ENCODE peak calls at places on chromosomes 6 and 20, in seven cellular contexts. One of them, this sample, is unnamed.

GRCh38 chr6:148657053-148657452 is 89.8 kb upstream of the UST start:
- DNase-seq in sigmoid colon: no peak
- DNase-seq in upper lobe of left lung: peak; percentile 56
- DNase-seq in breast epithelium: no peak
- DNase-seq in HCT116: no peak
- DNase-seq in HepG2: no peak
- DNase-seq in spleen: no peak
- DNase-seq in this sample: no peak

GRCh38 chr6:133502451-133503259 is 261.5 kb downstream of the EYA4 start:
- DNase-seq in sigmoid colon: no peak
- DNase-seq in upper lobe of left lung: no peak
- DNase-seq in breast epithelium: no peak
- DNase-seq in HCT116: no peak
- DNase-seq in HepG2: no peak
- DNase-seq in spleen: no peak
- DNase-seq in this sample: no peak

GRCh38 chr6:15608406-15608805 is 54.4 kb downstream of the DTNBP1 start:
- DNase-seq in sigmoid colon: no peak
- DNase-seq in upper lobe of left lung: no peak
- DNase-seq in breast epithelium: no peak
- DNase-seq in HCT116: peak; percentile 21
- DNase-seq in HepG2: no peak
- DNase-seq in spleen: no peak
- DNase-seq in this sample: no peak

GRCh38 chr20:9388826-9389187 is 125.6 kb upstream of the LAMP5 start:
- DNase-seq in sigmoid colon: no peak
- DNase-seq in upper lobe of left lung: no peak
- DNase-seq in breast epithelium: no peak
- DNase-seq in HCT116: no peak
- DNase-seq in HepG2: no peak
- DNase-seq in spleen: no peak
- DNase-seq in this sample: no peak

GRCh38 chr20:25246182-25246943 is 1.5 kb upstream of the PYGB start:
- DNase-seq in sigmoid colon: no peak
- DNase-seq in upper lobe of left lung: no peak
- DNase-seq in breast epithelium: peak; percentile 16
- DNase-seq in HCT116: no peak
- DNase-seq in HepG2: no peak
- DNase-seq in spleen: no peak
- DNase-seq in this sample: no peak

GRCh38 chr6:79833806-79834205 is 113.5 kb downstream of the ELOVL4 start:
- DNase-seq in sigmoid colon: no peak
- DNase-seq in upper lobe of left lung: no peak
- DNase-seq in breast epithelium: no peak
- DNase-seq in HCT116: no peak
- DNase-seq in HepG2: no peak
- DNase-seq in spleen: no peak
- DNase-seq in this sample: no peak

GRCh38 chr20:3616250-3616649 is 46.9 kb downstream of the GFRA4 start:
- DNase-seq in sigmoid colon: no peak
- DNase-seq in upper lobe of left lung: peak; percentile 79
- DNase-seq in breast epithelium: no peak
- DNase-seq in HCT116: no peak
- DNase-seq in HepG2: no peak
- DNase-seq in spleen: no peak
- DNase-seq in this sample: peak; percentile 11

GRCh38 chr6:143941852-143942627 is 66.0 kb downstream of the PLAGL1 start:
- DNase-seq in sigmoid colon: no peak
- DNase-seq in upper lobe of left lung: peak; percentile 67
- DNase-seq in breast epithelium: no peak
- DNase-seq in HCT116: peak; percentile 51
- DNase-seq in HepG2: peak; percentile 81
- DNase-seq in spleen: peak; percentile 87
- DNase-seq in this sample: peak; percentile 14

GRCh38 chr6:53506872-53507271 is 38.0 kb downstream of the GCLC start:
- DNase-seq in sigmoid colon: no peak
- DNase-seq in upper lobe of left lung: no peak
- DNase-seq in breast epithelium: no peak
- DNase-seq in HCT116: no peak
- DNase-seq in HepG2: no peak
- DNase-seq in spleen: no peak
- DNase-seq in this sample: no peak

GRCh38 chr6:2794171-2794730 is 29.1 kb downstream of the WRNIP1 start:
- DNase-seq in sigmoid colon: no peak
- DNase-seq in upper lobe of left lung: no peak
- DNase-seq in breast epithelium: no peak
- DNase-seq in HCT116: no peak
- DNase-seq in HepG2: no peak
- DNase-seq in spleen: no peak
- DNase-seq in this sample: no peak

GRCh38 chr6:2795162-2795561 is 30.0 kb downstream of the WRNIP1 start:
- DNase-seq in sigmoid colon: no peak
- DNase-seq in upper lobe of left lung: no peak
- DNase-seq in breast epithelium: no peak
- DNase-seq in HCT116: no peak
- DNase-seq in HepG2: no peak
- DNase-seq in spleen: no peak
- DNase-seq in this sample: no peak

GRCh38 chr6:2792330-2792729 is 27.1 kb downstream of the WRNIP1 start:
- DNase-seq in sigmoid colon: no peak
- DNase-seq in upper lobe of left lung: no peak
- DNase-seq in breast epithelium: no peak
- DNase-seq in HCT116: peak; percentile 27
- DNase-seq in HepG2: no peak
- DNase-seq in spleen: no peak
- DNase-seq in this sample: no peak

GRCh38 chr6:2791124-2792050 is 26.2 kb downstream of the WRNIP1 start:
- DNase-seq in sigmoid colon: peak; percentile 83
- DNase-seq in upper lobe of left lung: peak; percentile 85
- DNase-seq in breast epithelium: peak; percentile 57
- DNase-seq in HCT116: peak; percentile 75
- DNase-seq in HepG2: peak; percentile 81
- DNase-seq in spleen: no peak
- DNase-seq in this sample: peak; percentile 40

GRCh38 chr6:2793491-2794151 is 28.4 kb downstream of the WRNIP1 start:
- DNase-seq in sigmoid colon: peak; percentile 65
- DNase-seq in upper lobe of left lung: peak; percentile 91
- DNase-seq in breast epithelium: peak; percentile 48
- DNase-seq in HCT116: no peak
- DNase-seq in HepG2: no peak
- DNase-seq in spleen: no peak
- DNase-seq in this sample: no peak
- TF ChIP-seq POLR2AphosphoS5 in sigmoid colon: no peak
- TF ChIP-seq POLR2AphosphoS5 in upper lobe of left lung: peak; percentile 56
- TF ChIP-seq POLR2AphosphoS5 in breast epithelium: no peak
- TF ChIP-seq POLR2AphosphoS5 in HCT116: no peak
- TF ChIP-seq POLR2AphosphoS5 in HepG2: no peak
- TF ChIP-seq POLR2AphosphoS5 in spleen: no peak
- TF ChIP-seq POLR2AphosphoS5 in this sample: no peak

DNA sequence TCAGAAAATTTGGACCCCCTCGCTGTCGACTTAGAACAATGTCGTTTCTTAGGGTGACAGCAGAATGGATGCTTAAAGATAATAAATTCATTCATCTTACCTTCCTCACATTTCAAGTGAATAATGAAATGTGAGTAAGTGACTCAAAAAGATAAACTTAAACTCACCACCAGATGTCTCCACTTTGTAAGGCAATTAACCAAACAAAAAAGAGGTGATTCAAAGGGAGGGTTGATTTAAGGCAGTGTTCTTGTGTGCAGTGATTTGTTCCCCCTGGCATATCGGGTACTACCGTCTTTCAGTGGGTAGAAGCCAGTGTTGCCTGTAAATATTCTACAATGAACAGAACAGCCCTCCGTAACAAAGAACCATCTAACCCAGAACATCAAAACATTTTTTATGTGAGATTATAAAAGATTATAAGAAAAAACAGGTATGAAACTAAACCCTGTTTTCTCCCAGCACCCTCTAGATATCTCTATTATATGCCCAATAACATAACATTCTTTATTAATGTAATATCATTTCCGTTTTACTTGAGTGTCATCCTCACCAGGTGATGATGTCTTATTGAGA is 589.7 kb downstream of the CBLN4 start:
- DNase-seq in sigmoid colon: no peak
- DNase-seq in upper lobe of left lung: no peak
- DNase-seq in breast epithelium: no peak
- DNase-seq in HCT116: no peak
- DNase-seq in HepG2: peak; percentile 21
- DNase-seq in spleen: no peak
- DNase-seq in this sample: no peak
- TF ChIP-seq CTCF in sigmoid colon: no peak
- TF ChIP-seq CTCF in upper lobe of left lung: no peak
- TF ChIP-seq CTCF in breast epithelium: no peak
- TF ChIP-seq CTCF in HCT116: no peak
- TF ChIP-seq CTCF in HepG2: peak; percentile 70
- TF ChIP-seq CTCF in spleen: no peak
- TF ChIP-seq CTCF in this sample: no peak

GRCh38 chr6:135088232-135088760 is 33.7 kb upstream of the HBS1L start:
- DNase-seq in sigmoid colon: no peak
- DNase-seq in upper lobe of left lung: no peak
- DNase-seq in breast epithelium: no peak
- DNase-seq in HCT116: no peak
- DNase-seq in HepG2: no peak
- DNase-seq in spleen: no peak
- DNase-seq in this sample: no peak

GRCh38 chr6:135089901-135090300 is 35.3 kb upstream of the HBS1L start:
- DNase-seq in sigmoid colon: no peak
- DNase-seq in upper lobe of left lung: no peak
- DNase-seq in breast epithelium: no peak
- DNase-seq in HCT116: no peak
- DNase-seq in HepG2: no peak
- DNase-seq in spleen: no peak
- DNase-seq in this sample: no peak

GRCh38 chr6:135090819-135091218 is 36.2 kb upstream of the HBS1L start:
- DNase-seq in sigmoid colon: no peak
- DNase-seq in upper lobe of left lung: no peak
- DNase-seq in breast epithelium: no peak
- DNase-seq in HCT116: no peak
- DNase-seq in HepG2: no peak
- DNase-seq in spleen: no peak
- DNase-seq in this sample: no peak

GRCh38 chr6:135087803-135088202 is 33.2 kb upstream of the HBS1L start:
- DNase-seq in sigmoid colon: no peak
- DNase-seq in upper lobe of left lung: no peak
- DNase-seq in breast epithelium: no peak
- DNase-seq in HCT116: no peak
- DNase-seq in HepG2: no peak
- DNase-seq in spleen: no peak
- DNase-seq in this sample: no peak

DNA sequence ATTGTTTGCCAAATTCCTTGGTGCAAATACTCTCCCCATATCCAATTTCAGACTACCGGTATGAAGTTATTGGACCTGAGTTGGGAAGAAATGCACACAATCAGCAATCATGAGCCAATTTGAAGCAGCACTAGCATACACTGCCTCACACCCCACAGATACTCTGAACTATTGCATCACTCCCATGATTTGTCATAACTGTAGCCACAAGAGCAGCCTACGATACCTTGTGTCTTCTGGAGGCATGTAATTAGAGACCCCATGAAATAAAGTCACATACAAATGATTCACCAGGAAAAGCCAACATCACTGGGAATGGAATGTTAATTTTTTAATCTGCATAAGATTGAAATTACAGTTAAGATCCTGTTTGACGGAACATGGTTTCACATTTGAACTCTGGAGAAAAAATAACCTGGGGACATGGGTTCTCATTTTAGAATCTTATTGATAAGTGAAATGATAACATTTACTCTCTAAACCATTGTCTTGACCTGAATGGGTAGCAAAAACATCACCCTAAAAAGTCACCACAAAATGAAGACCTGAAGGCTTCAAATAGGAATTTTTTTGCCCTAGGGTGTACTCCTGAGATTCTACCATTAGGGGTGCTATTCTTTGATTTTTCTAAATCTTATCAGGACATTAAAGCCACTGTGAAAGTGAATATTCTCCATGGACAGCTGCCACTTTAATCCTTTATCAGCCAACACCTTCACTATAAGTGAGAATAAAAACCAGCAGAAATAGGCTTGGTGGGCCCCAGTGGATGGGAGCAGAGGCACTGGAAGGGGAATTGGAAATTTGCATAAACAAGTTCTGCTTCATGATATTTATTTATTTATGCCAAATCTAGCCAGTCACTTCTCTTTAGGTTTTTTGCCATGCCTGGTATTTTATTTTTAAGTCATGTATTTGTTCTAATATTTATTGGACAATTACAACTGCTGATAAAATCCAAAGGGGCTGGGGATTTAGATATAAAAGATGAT is 34.5 kb upstream of the HBS1L start:
- DNase-seq in sigmoid colon: no peak
- DNase-seq in upper lobe of left lung: no peak
- DNase-seq in breast epithelium: no peak
- DNase-seq in HCT116: peak; percentile 13
- DNase-seq in HepG2: peak; percentile 25
- DNase-seq in spleen: no peak
- DNase-seq in this sample: no peak
- TF ChIP-seq POLR2A in sigmoid colon: no peak
- TF ChIP-seq POLR2A in upper lobe of left lung: no peak
- TF ChIP-seq POLR2A in breast epithelium: no peak
- TF ChIP-seq POLR2A in HCT116: no peak
- TF ChIP-seq POLR2A in HepG2: no peak
- TF ChIP-seq POLR2A in spleen: no peak
- TF ChIP-seq POLR2A in this sample: no peak

GRCh38 chr6:98945311-98946005 is 2.3 kb downstream of the FBXL4 start:
- DNase-seq in sigmoid colon: no peak
- DNase-seq in upper lobe of left lung: no peak
- DNase-seq in breast epithelium: no peak
- DNase-seq in HCT116: no peak
- DNase-seq in HepG2: no peak
- DNase-seq in spleen: no peak
- DNase-seq in this sample: no peak

GRCh38 chr6:98942263-98942803 is 5.4 kb downstream of the FBXL4 start:
- DNase-seq in sigmoid colon: no peak
- DNase-seq in upper lobe of left lung: no peak
- DNase-seq in breast epithelium: no peak
- DNase-seq in HCT116: no peak
- DNase-seq in HepG2: peak; percentile 26
- DNase-seq in spleen: no peak
- DNase-seq in this sample: no peak

GRCh38 chr6:98944168-98944567 is 3.6 kb downstream of the FBXL4 start:
- DNase-seq in sigmoid colon: no peak
- DNase-seq in upper lobe of left lung: no peak
- DNase-seq in breast epithelium: no peak
- DNase-seq in HCT116: no peak
- DNase-seq in HepG2: no peak
- DNase-seq in spleen: no peak
- DNase-seq in this sample: no peak

GRCh38 chr6:98946266-98946817 is 1.4 kb downstream of the FBXL4 start:
- DNase-seq in sigmoid colon: no peak
- DNase-seq in upper lobe of left lung: no peak
- DNase-seq in breast epithelium: no peak
- DNase-seq in HCT116: no peak
- DNase-seq in HepG2: no peak
- DNase-seq in spleen: no peak
- DNase-seq in this sample: no peak

DNA sequence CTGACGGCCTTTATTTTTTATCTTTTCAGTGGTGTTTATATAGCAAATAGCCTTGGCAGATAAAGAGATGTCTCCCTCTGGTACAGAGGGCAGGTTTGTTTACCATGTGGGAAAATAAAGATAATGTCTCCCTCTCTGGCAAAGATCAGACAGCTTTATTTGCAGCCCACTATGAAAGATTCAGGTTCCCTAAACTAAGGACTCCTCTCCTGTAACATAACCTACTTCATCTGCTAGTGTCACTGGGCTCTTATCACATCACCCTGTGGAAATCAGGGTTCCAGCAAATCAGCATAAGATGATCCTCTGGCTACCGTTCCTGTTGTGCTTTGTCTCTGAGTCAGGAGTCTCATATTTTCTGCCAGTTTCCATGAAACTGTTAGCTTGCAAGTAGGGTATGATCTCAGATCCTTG is 3.1 kb downstream of the FBXL4 start:
- DNase-seq in sigmoid colon: no peak
- DNase-seq in upper lobe of left lung: no peak
- DNase-seq in breast epithelium: no peak
- DNase-seq in HCT116: no peak
- DNase-seq in HepG2: peak; percentile 90
- DNase-seq in spleen: no peak
- DNase-seq in this sample: no peak
- TF ChIP-seq POLR2AphosphoS5 in sigmoid colon: no peak
- TF ChIP-seq POLR2AphosphoS5 in upper lobe of left lung: no peak
- TF ChIP-seq POLR2AphosphoS5 in breast epithelium: no peak
- TF ChIP-seq POLR2AphosphoS5 in HCT116: no peak
- TF ChIP-seq POLR2AphosphoS5 in HepG2: no peak
- TF ChIP-seq POLR2AphosphoS5 in spleen: no peak
- TF ChIP-seq POLR2AphosphoS5 in this sample: no peak

This sample was measured in prostate gland.